ENCODE peak calls at places on chromosomes 3 and 15, in four cellular contexts. F, X, A and T are unnamed samples.

GRCh38 chr3:183301937-183302580 is 49.0 kb downstream of the B3GNT5 start:
- DNase-seq in F (no peak), A (peak; percentile 18), X (no peak), T (peak; percentile 61)

GRCh38 chr3:138696661-138697370 is 88.2 kb downstream of the FAIM start:
- DNase-seq in F (no peak), A (no peak), X (no peak), T (no peak)

GRCh38 chr3:108088697-108089096 is 2.1 kb downstream of the CD47 start:
- DNase-seq in F (no peak), A (no peak), X (no peak), T (no peak)

GRCh38 chr15:101068961-101069734 is 150.0 kb downstream of the LRRK1 start:
- DNase-seq in F (no peak), A (no peak), X (no peak), T (no peak)

GRCh38 chr3:65971281-65972252 is 67.2 kb downstream of the MAGI1 start:
- DNase-seq in X (no peak), A (no peak), F (no peak), T (no peak)

GRCh38 chr15:99409097-99409473 is 156.7 kb upstream of the MEF2A start:
- DNase-seq in A (no peak), F (no peak), X (no peak), T (no peak)

GRCh38 chr3:165254812-165255211 is 58.6 kb upstream of the SLITRK3 start:
- DNase-seq in F (no peak), X (no peak), A (no peak), T (no peak)

GRCh38 chr3:74693696-74694393 is 79.4 kb upstream of the CNTN3 start:
- DNase-seq in X (no peak), A (no peak), F (no peak), T (no peak)

GRCh38 chr3:41158947-41159346 is 40.4 kb upstream of the CTNNB1 start:
- DNase-seq in F (no peak), A (no peak), X (no peak), T (no peak)

GRCh38 chr3:161406594-161407555 is 35.6 kb upstream of the SPTSSB start:
- DNase-seq in F (no peak), X (no peak), A (no peak), T (no peak)

GRCh38 chr15:98147415-98147814 is 186.9 kb downstream of the ARRDC4 start:
- DNase-seq in F (no peak), X (no peak), A (no peak), T (no peak)

GRCh38 chr15:101522091-101522490 is 32.6 kb upstream of the PCSK6 start:
- DNase-seq in F (no peak), A (no peak), X (no peak), T (no peak)

GRCh38 chr3:142088522-142088921 is 60.8 kb downstream of the TFDP2 start:
- DNase-seq in F (no peak), A (no peak), X (no peak), T (no peak)

GRCh38 chr3:35528728-35529127 is 110.6 kb upstream of the ARPP21 start:
- DNase-seq in F (no peak), X (no peak), A (no peak), T (no peak)

GRCh38 chr3:64056616-64057165 is 33.4 kb upstream of the PSMD6 start:
- DNase-seq in F (no peak), A (no peak), X (no peak), T (no peak)

GRCh38 chr3:111932962-111933361 is 45.9 kb upstream of the ABHD10 start:
- DNase-seq in X (no peak), A (no peak), F (no peak), T (no peak)

GRCh38 chr3:194395201-194395600 is 3.9 kb downstream of the GP5 start:
- DNase-seq in X (no peak), A (no peak), F (no peak), T (peak; percentile 34)

GRCh38 chr3:46974421-46975227 is 1.9 kb downstream of the CCDC12 start:
- DNase-seq in A (no peak), F (no peak), X (no peak), T (no peak)

GRCh38 chr3:4680881-4681300 is 187.7 kb downstream of the ITPR1 start:
- DNase-seq in X (no peak), A (no peak), F (no peak), T (no peak)

GRCh38 chr3:65746848-65747247 is 291.9 kb downstream of the MAGI1 start:
- DNase-seq in A (no peak), X (no peak), F (no peak), T (no peak)

GRCh38 chr3:99548674-99549073 is 89.7 kb upstream of the COL8A1 start:
- DNase-seq in F (no peak), A (no peak), X (no peak), T (no peak)

GRCh38 chr3:150414273-150414672 is 6.2 kb downstream of the TSC22D2 start:
- DNase-seq in X (no peak), A (no peak), F (peak; percentile 0), T (no peak)

GRCh38 chr15:43828061-43828657 is 1.4 kb downstream of the WDR76 start:
- DNase-seq in X (no peak), A (no peak), F (no peak), T (peak; percentile 19)

GRCh38 chr3:153052096-153052460 is 109.9 kb upstream of the RAP2B start:
- DNase-seq in X (no peak), F (no peak), A (peak; percentile 64), T (no peak)

GRCh38 chr3:178419078-178419477 is 117.2 kb upstream of the KCNMB2 start:
- DNase-seq in F (no peak), X (no peak), A (no peak), T (no peak)

GRCh38 chr3:35064761-35065160 is 574.6 kb upstream of the ARPP21 start:
- DNase-seq in F (no peak), A (no peak), X (no peak), T (no peak)